ENCODE peak calls at places on chromosomes 3 and 15, in ten cellular contexts. B is ovary, Z is brain microvascular endothelial cell, V is PC-3, J is AG04450, E is amniotic epithelial cell, L is epithelial cell of proximal tubule, M is hypothalamus, W is neural crest cell, A is CMK. H is an unnamed sample.

GRCh38 chr3:197750863-197751737 is 1.4 kb downstream of the FYTTD1 start:
- DNase-seq in B (peak; percentile 76), Z (peak; percentile 43), V (peak; percentile 29), J (no peak), E (no peak), L (no peak), M (no peak), W (peak; percentile 5), A (no peak), H (peak; percentile 24)

GRCh38 chr15:27127834-27128570 is 157.0 kb downstream of the GABRG3 start:
- DNase-seq in B (no peak), Z (no peak), V (peak; percentile 22), J (no peak), E (no peak), L (no peak), M (no peak), W (no peak), A (no peak), H (peak; percentile 25)

GRCh38 chr3:145639207-145639606 is 521.8 kb downstream of the PLOD2 start:
- DNase-seq in B (no peak), Z (peak; percentile 13), V (no peak), J (no peak), E (no peak), L (no peak), M (no peak), W (no peak), A (no peak), H (no peak)

GRCh38 chr3:172980849-172981248 is 160.2 kb downstream of the SPATA16 start:
- DNase-seq in B (no peak), Z (no peak), V (no peak), J (no peak), E (no peak), L (no peak), M (no peak), W (no peak), A (no peak), H (no peak)

GRCh38 chr3:110966966-110967663 is 104.5 kb upstream of the NECTIN3 start:
- DNase-seq in B (no peak), Z (no peak), V (no peak), J (no peak), E (no peak), L (no peak), M (no peak), W (no peak), A (no peak), H (no peak)

GRCh38 chr3:125331243-125331642 is 43.9 kb downstream of the ZNF148 start:
- DNase-seq in B (no peak), Z (no peak), V (no peak), J (no peak), E (no peak), L (no peak), M (no peak), W (no peak), A (no peak), H (peak; percentile 49)

GRCh38 chr15:26531489-26531888 is 241.4 kb downstream of the GABRB3 start:
- DNase-seq in B (no peak), Z (no peak), V (peak; percentile 4), J (no peak), E (no peak), L (no peak), M (no peak), W (no peak), A (no peak), H (no peak)

GRCh38 chr3:98521897-98522537 is 685 bp downstream of the CLDND1 start:
- DNase-seq in B (peak; percentile 42), Z (peak; percentile 62), V (peak; percentile 83), J (peak; percentile 18), E (peak; percentile 68), L (no peak), M (peak; percentile 26), W (peak; percentile 22), A (no peak), H (peak; percentile 46)

GRCh38 chr3:29156071-29156715 is 124.7 kb upstream of the RBMS3 start:
- DNase-seq in B (no peak), Z (no peak), V (no peak), J (no peak), E (no peak), L (no peak), M (peak; percentile 9), W (no peak), A (no peak), H (no peak)

GRCh38 chr3:37590328-37591079 is 271.2 kb upstream of the CTDSPL start:
- DNase-seq in B (peak; percentile 38), Z (no peak), V (no peak), J (no peak), E (no peak), L (no peak), M (no peak), W (no peak), A (peak; percentile 86), H (no peak)

GRCh38 chr15:77836116-77836798 is 203.5 kb upstream of the LINGO1 start:
- DNase-seq in B (no peak), Z (peak; percentile 17), V (peak; percentile 7), J (no peak), E (peak; percentile 41), L (no peak), M (no peak), W (no peak), A (no peak), H (peak; percentile 13)

GRCh38 chr3:55801676-55802075 is 314.6 kb upstream of the WNT5A start:
- DNase-seq in B (no peak), Z (no peak), V (no peak), J (no peak), E (no peak), L (no peak), M (no peak), W (no peak), A (no peak), H (no peak)

GRCh38 chr3:173865900-173866498 is 468.5 kb downstream of the NLGN1 start:
- DNase-seq in B (no peak), Z (no peak), V (no peak), J (no peak), E (no peak), L (no peak), M (no peak), W (no peak), A (no peak), H (no peak)

GRCh38 chr15:90086868-90087268 is 15.4 kb downstream of the IDH2 start:
- DNase-seq in B (no peak), Z (no peak), V (peak; percentile 68), J (no peak), E (peak; percentile 29), L (no peak), M (no peak), W (peak; percentile 52), A (no peak), H (peak; percentile 28)

GRCh38 chr3:5250467-5251195 is 63.1 kb downstream of the EDEM1 start:
- DNase-seq in B (no peak), Z (no peak), V (peak; percentile 26), J (no peak), E (no peak), L (no peak), M (no peak), W (no peak), A (no peak), H (no peak)

GRCh38 chr15:39578851-39579486 is 1.9 kb upstream of the THBS1 start:
- DNase-seq in B (no peak), Z (no peak), V (no peak), J (no peak), E (no peak), L (no peak), M (no peak), W (no peak), A (no peak), H (no peak)

GRCh38 chr15:94327356-94327936 is 96.1 kb downstream of the MCTP2 start:
- DNase-seq in B (no peak), Z (peak; percentile 40), V (peak; percentile 55), J (peak; percentile 23), E (peak; percentile 54), L (no peak), M (no peak), W (peak; percentile 20), A (no peak), H (peak; percentile 15)

GRCh38 chr3:102529452-102529851 is 94.6 kb downstream of the ZPLD1 start:
- DNase-seq in B (no peak), Z (no peak), V (peak; percentile 77), J (peak; percentile 3), E (peak; percentile 71), L (no peak), M (no peak), W (no peak), A (no peak), H (peak; percentile 12)

GRCh38 chr3:157830865-157831264 is 275.4 kb downstream of the SHOX2 start:
- DNase-seq in B (no peak), Z (no peak), V (no peak), J (no peak), E (no peak), L (no peak), M (no peak), W (no peak), A (no peak), H (no peak)

GRCh38 chr15:90845201-90845949 is 23.0 kb upstream of the FURIN start:
- DNase-seq in B (no peak), Z (peak; percentile 81), V (peak; percentile 86), J (peak; percentile 82), E (peak; percentile 93), L (no peak), M (no peak), W (no peak), A (no peak), H (peak; percentile 61)

GRCh38 chr3:70360985-70361384 is 48.5 kb upstream of the MDFIC2 start:
- DNase-seq in B (no peak), Z (peak; percentile 55), V (peak; percentile 4), J (no peak), E (peak; percentile 55), L (peak; percentile 27), M (no peak), W (no peak), A (no peak), H (no peak)

GRCh38 chr3:181329024-181329423 is 339.5 kb upstream of the DNAJC19 start:
- DNase-seq in B (no peak), Z (no peak), V (peak; percentile 13), J (no peak), E (no peak), L (no peak), M (no peak), W (no peak), A (no peak), H (no peak)

GRCh38 chr3:94115482-94115881 is 52.6 kb downstream of the NSUN3 start:
- DNase-seq in B (no peak), Z (peak; percentile 47), V (peak; percentile 68), J (peak; percentile 7), E (peak; percentile 56), L (no peak), M (no peak), W (peak; percentile 4), A (no peak), H (no peak)

GRCh38 chr3:141394560-141394959 is 26.3 kb downstream of the ZBTB38 start:
- DNase-seq in B (no peak), Z (no peak), V (no peak), J (no peak), E (no peak), L (no peak), M (no peak), W (no peak), A (no peak), H (no peak)

GRCh38 chr3:33093847-33094246 is 3.1 kb downstream of the GLB1 start:
- DNase-seq in B (no peak), Z (no peak), V (no peak), J (no peak), E (no peak), L (no peak), M (no peak), W (no peak), A (no peak), H (no peak)

GRCh38 chr15:33089878-33090757 is 104.4 kb downstream of the FMN1 start:
- DNase-seq in B (no peak), Z (peak; percentile 63), V (peak; percentile 74), J (peak; percentile 86), E (peak; percentile 90), L (no peak), M (no peak), W (no peak), A (no peak), H (no peak)

GRCh38 chr15:66617137-66618090 is 51.6 kb upstream of the LCTL start:
- DNase-seq in B (peak; percentile 53), Z (peak; percentile 65), V (peak; percentile 69), J (peak; percentile 38), E (peak; percentile 73), L (no peak), M (peak; percentile 75), W (no peak), A (no peak), H (peak; percentile 28)

GRCh38 chr3:175432338-175433025 is 573.3 kb downstream of the NAALADL2 start:
- DNase-seq in B (no peak), Z (peak; percentile 35), V (no peak), J (no peak), E (peak; percentile 55), L (peak; percentile 59), M (no peak), W (no peak), A (no peak), H (no peak)